ENCODE peak calls at places on chromosomes 11 and 22, in ten cellular contexts. D is stimulated activated CD4-positive, alpha-beta T cell treated with anti-CD3 and anti-CD28 coated beads, Interleukin-1b, Interleukin-23, amount 100 ng/mL, for 24 hours; K is activated CD4-positive, CD25-positive, alpha-beta regulatory T cell; H is bronchial epithelial cell; W is nephron progenitor cell; Y is HFF-Myc; O is HT-29; Z is COR-L47; E is NCI-H1092 treated with DMSO at 0.1 percent for 48 hours; X is foreskin fibroblast. F is an unnamed sample.
A peak's percentile ranks its signal among the peaks of the same experiment; 100 is the strongest.

GRCh38 chr11:115682101-115682500 is 177.9 kb upstream of the CADM1 start:
- DNase-seq in D (no peak), K (no peak), H (no peak), W (no peak), Y (no peak), O (no peak), Z (no peak), E (no peak), X (no peak), F (no peak)

GRCh38 chr11:16157327-16157726 is 199.0 kb downstream of the SOX6 start:
- DNase-seq in D (no peak), K (no peak), H (peak; percentile 39), W (no peak), Y (no peak), O (no peak), Z (no peak), E (no peak), X (no peak), F (no peak)

GRCh38 chr22:20239951-20240773 is 28.0 kb downstream of the RTN4R start:
- DNase-seq in D (no peak), K (no peak), H (no peak), W (peak; percentile 69), Y (no peak), O (no peak), Z (no peak), E (no peak), X (no peak), F (no peak)

GRCh38 chr22:29348956-29349355 is 33.5 kb upstream of the RASL10A start:
- DNase-seq in D (no peak), K (no peak), H (peak; percentile 65), W (no peak), Y (no peak), O (peak; percentile 88), Z (no peak), E (no peak), X (no peak), F (peak; percentile 54)

GRCh38 chr11:115616941-115617340 is 112.7 kb upstream of the CADM1 start:
- DNase-seq in D (no peak), K (no peak), H (no peak), W (peak; percentile 52), Y (peak; percentile 25), O (no peak), Z (no peak), E (no peak), X (peak; percentile 65), F (no peak)

GRCh38 chr11:75475767-75476650 is 43.0 kb upstream of the KLHL35 start:
- DNase-seq in D (no peak), K (no peak), H (peak; percentile 61), W (no peak), Y (peak; percentile 36), O (no peak), Z (no peak), E (peak; percentile 40), X (no peak), F (no peak)

GRCh38 chr11:45045692-45046471 is 95.2 kb upstream of the TP53I11 start:
- DNase-seq in D (no peak), K (no peak), H (peak; percentile 82), W (no peak), Y (no peak), O (peak; percentile 38), Z (peak; percentile 26), E (no peak), X (peak; percentile 17), F (peak; percentile 31)

GRCh38 chr22:25358421-25359170 is 139.2 kb downstream of the CRYBB2 start:
- DNase-seq in D (no peak), K (no peak), H (no peak), W (no peak), Y (no peak), O (no peak), Z (no peak), E (no peak), X (no peak), F (no peak)

GRCh38 chr22:23105304-23105703 is 35.0 kb downstream of the GNAZ start:
- DNase-seq in D (no peak), K (no peak), H (no peak), W (no peak), Y (no peak), O (no peak), Z (no peak), E (no peak), X (no peak), F (no peak)

GRCh38 chr11:10807629-10808552 is 835 bp downstream of the EIF4G2 start:
- DNase-seq in D (peak; percentile 29), K (peak; percentile 16), H (peak; percentile 20), W (peak; percentile 56), Y (no peak), O (peak; percentile 61), Z (peak; percentile 60), E (peak; percentile 69), X (no peak), F (no peak)

GRCh38 chr11:60150279-60150678 is 32.6 kb downstream of the MS4A6A start:
- DNase-seq in D (no peak), K (no peak), H (no peak), W (no peak), Y (no peak), O (no peak), Z (no peak), E (no peak), X (no peak), F (no peak)

GRCh38 chr11:2550606-2550970 is 105.8 kb downstream of the KCNQ1 start:
- DNase-seq in D (no peak), K (no peak), H (no peak), W (no peak), Y (no peak), O (no peak), Z (no peak), E (no peak), X (no peak), F (no peak)

GRCh38 chr11:114082767-114083181 is 23.3 kb downstream of the ZBTB16 start:
- DNase-seq in D (no peak), K (no peak), H (no peak), W (no peak), Y (no peak), O (no peak), Z (no peak), E (no peak), X (no peak), F (no peak)